ENCODE peak calls at places on chromosomes 7 and 10, in five cellular contexts. One of them, this sample, is unnamed.
A peak's percentile ranks its signal among the peaks of the same experiment; 100 is the strongest.

GRCh38 chr7:116322541-116322940 is 112.2 kb downstream of the TES start:
- DNase-seq in small intestine: no peak
- DNase-seq in GM12892: no peak
- DNase-seq in stomach: no peak
- DNase-seq in NCI-H460: no peak
- DNase-seq in this sample: no peak

GRCh38 chr7:131365876-131366275 is 38.2 kb downstream of the MKLN1 start:
- DNase-seq in small intestine: no peak
- DNase-seq in NCI-H460: no peak
- DNase-seq in stomach: no peak
- DNase-seq in GM12892: no peak
- DNase-seq in this sample: no peak

GRCh38 chr7:127189074-127189473 is 63.7 kb downstream of the GRM8 start:
- DNase-seq in small intestine: no peak
- DNase-seq in NCI-H460: no peak
- DNase-seq in GM12892: no peak
- DNase-seq in stomach: no peak
- DNase-seq in this sample: no peak

GRCh38 chr10:26792780-26793495 is 67.8 kb downstream of the ABI1 start:
- DNase-seq in stomach: no peak
- DNase-seq in NCI-H460: no peak
- DNase-seq in small intestine: no peak
- DNase-seq in GM12892: no peak
- DNase-seq in this sample: no peak

GRCh38 chr10:130353928-130354327 is 217.7 kb downstream of the GLRX3 start:
- DNase-seq in GM12892: no peak
- DNase-seq in stomach: no peak
- DNase-seq in NCI-H460: no peak
- DNase-seq in small intestine: no peak
- DNase-seq in this sample: no peak

GRCh38 chr7:108335264-108335918 is 120.8 kb downstream of the NRCAM start:
- DNase-seq in small intestine: no peak
- DNase-seq in NCI-H460: no peak
- DNase-seq in GM12892: no peak
- DNase-seq in stomach: no peak
- DNase-seq in this sample: no peak

GRCh38 chr10:59536151-59536550 is 173.5 kb downstream of the SLC16A9 start:
- DNase-seq in stomach: no peak
- DNase-seq in GM12892: no peak
- DNase-seq in small intestine: no peak
- DNase-seq in NCI-H460: no peak
- DNase-seq in this sample: no peak

GRCh38 chr7:115096262-115096661 is 174.4 kb downstream of the MDFIC start:
- DNase-seq in GM12892: no peak
- DNase-seq in small intestine: no peak
- DNase-seq in NCI-H460: no peak
- DNase-seq in stomach: no peak
- DNase-seq in this sample: no peak

GRCh38 chr10:986137-986825 is 2.0 kb upstream of the GTPBP4 start:
- DNase-seq in small intestine: peak; percentile 50
- DNase-seq in NCI-H460: no peak
- DNase-seq in stomach: peak; percentile 86
- DNase-seq in GM12892: no peak
- DNase-seq in this sample: no peak

GRCh38 chr10:86041116-86041515 is 325.5 kb downstream of the GRID1 start:
- DNase-seq in NCI-H460: no peak
- DNase-seq in GM12892: no peak
- DNase-seq in small intestine: no peak
- DNase-seq in stomach: no peak
- DNase-seq in this sample: no peak

GRCh38 chr10:15280462-15280861 is 90.6 kb downstream of the FAM171A1 start:
- DNase-seq in NCI-H460: no peak
- DNase-seq in small intestine: no peak
- DNase-seq in GM12892: no peak
- DNase-seq in stomach: no peak
- DNase-seq in this sample: no peak

GRCh38 chr7:8389898-8390642 is 43.3 kb upstream of the NXPH1 start:
- DNase-seq in GM12892: no peak
- DNase-seq in stomach: no peak
- DNase-seq in NCI-H460: peak; percentile 36
- DNase-seq in small intestine: peak; percentile 5
- DNase-seq in this sample: peak; percentile 50

GRCh38 chr10:119496282-119496681 is 46.2 kb downstream of the RGS10 start:
- DNase-seq in small intestine: no peak
- DNase-seq in GM12892: no peak
- DNase-seq in stomach: no peak
- DNase-seq in NCI-H460: no peak
- DNase-seq in this sample: no peak

GRCh38 chr7:84188811-84189405 is 5.7 kb downstream of the SEMA3A start:
- DNase-seq in GM12892: no peak
- DNase-seq in NCI-H460: no peak
- DNase-seq in stomach: no peak
- DNase-seq in small intestine: no peak
- DNase-seq in this sample: no peak

GRCh38 chr10:16520900-16521299 is 779 bp downstream of the C1QL3 start:
- DNase-seq in GM12892: peak; percentile 46
- DNase-seq in NCI-H460: no peak
- DNase-seq in small intestine: no peak
- DNase-seq in stomach: peak; percentile 32
- DNase-seq in this sample: peak; percentile 56

GRCh38 chr10:28533571-28534304 is 820 bp downstream of the WAC start:
- DNase-seq in stomach: peak; percentile 75
- DNase-seq in small intestine: peak; percentile 52
- DNase-seq in NCI-H460: peak; percentile 24
- DNase-seq in GM12892: peak; percentile 28
- DNase-seq in this sample: peak; percentile 80

GRCh38 chr10:102813734-102814455 is 23.3 kb downstream of the CYP17A1 start:
- DNase-seq in NCI-H460: no peak
- DNase-seq in stomach: peak; percentile 72
- DNase-seq in small intestine: peak; percentile 96
- DNase-seq in GM12892: no peak
- DNase-seq in this sample: no peak

GRCh38 chr7:70189261-70189660 is 591.0 kb downstream of the AUTS2 start:
- DNase-seq in NCI-H460: no peak
- DNase-seq in stomach: no peak
- DNase-seq in GM12892: no peak
- DNase-seq in small intestine: no peak
- DNase-seq in this sample: no peak

GRCh38 chr7:150716368-150716767 is at the start of gene GIMAP1:
- DNase-seq in NCI-H460: no peak
- DNase-seq in GM12892: no peak
- DNase-seq in small intestine: peak; percentile 55
- DNase-seq in stomach: no peak
- DNase-seq in this sample: no peak

GRCh38 chr7:22723171-22723601 is 3.8 kb upstream of the IL6 start:
- DNase-seq in small intestine: no peak
- DNase-seq in NCI-H460: no peak
- DNase-seq in stomach: peak; percentile 33
- DNase-seq in GM12892: no peak
- DNase-seq in this sample: peak; percentile 10

GRCh38 chr7:140053812-140054539 is 8.8 kb downstream of the PARP12 start:
- DNase-seq in stomach: no peak
- DNase-seq in GM12892: no peak
- DNase-seq in NCI-H460: no peak
- DNase-seq in small intestine: no peak
- DNase-seq in this sample: no peak

GRCh38 chr10:86673827-86674581 is 5.7 kb downstream of the LDB3 start:
- DNase-seq in stomach: no peak
- DNase-seq in small intestine: no peak
- DNase-seq in NCI-H460: no peak
- DNase-seq in GM12892: no peak
- DNase-seq in this sample: peak; percentile 52